ENCODE peak calls at places on chromosome 1, in six cellular contexts. H is mucosa of descending colon; L is D341Med; A is neural crest cell; X is activated naive CD4-positive, alpha-beta T cell; N is NCI-H2081 treated with DMSO at 0.1 percent for 48 hours. F is an unnamed sample.

GRCh38 chr1:204450461-204451257 is 39.0 kb upstream of the PPP1R15B start:
- DNase-seq in A (no peak), N (no peak), H (peak), X (no peak), L (no peak), F (no peak)

GRCh38 chr1:198254948-198255347 is 98.2 kb downstream of the NEK7 start:
- DNase-seq in L (no peak), N (no peak), X (no peak), A (no peak), H (no peak), F (no peak)

GRCh38 chr1:38088366-38088765 is 41.8 kb upstream of the POU3F1 start:
- DNase-seq in X (no peak), L (no peak), H (no peak), A (no peak), N (no peak), F (no peak)

GRCh38 chr1:108316545-108316944 is 72.7 kb upstream of the NBPF4 start:
- DNase-seq in X (no peak), H (no peak), L (no peak), A (no peak), N (no peak), F (peak)

GRCh38 chr1:193241132-193241827 is 54.9 kb upstream of the B3GALT2 start:
- DNase-seq in N (no peak), H (no peak), L (no peak), A (no peak), X (no peak), F (no peak)

GRCh38 chr1:92817986-92818764 is 13.7 kb upstream of the RPL5 start:
- DNase-seq in H (no peak), X (no peak), N (no peak), A (no peak), L (peak), F (no peak)

GRCh38 chr1:107570768-107571167 is 394.2 kb downstream of the VAV3 start:
- DNase-seq in A (no peak), H (no peak), L (no peak), X (no peak), N (no peak), F (no peak)

GRCh38 chr1:36142121-36142520 is 7.2 kb downstream of the TRAPPC3 start:
- DNase-seq in L (no peak), H (no peak), N (no peak), X (no peak), A (no peak), F (no peak)

GRCh38 chr1:94025383-94026340 is 95.3 kb downstream of the ABCA4 start:
- DNase-seq in A (peak), N (no peak), L (peak), X (no peak), H (no peak), F (peak)

GRCh38 chr1:236502972-236503639 is 20.7 kb upstream of the LGALS8 start:
- DNase-seq in A (peak), H (peak), X (no peak), L (no peak), N (no peak), F (peak)

GRCh38 chr1:231011360-231011759 is 28.7 kb downstream of the FAM89A start:
- DNase-seq in A (no peak), N (no peak), X (no peak), H (no peak), L (no peak), F (no peak)

GRCh38 chr1:167479331-167479979 is 38.9 kb downstream of the CD247 start:
- DNase-seq in N (no peak), A (no peak), H (no peak), X (no peak), L (no peak), F (no peak)

GRCh38 chr1:172172267-172172880 is 248.1 kb upstream of the C1orf105 start:
- DNase-seq in H (no peak), L (no peak), N (no peak), X (no peak), A (no peak), F (no peak)

GRCh38 chr1:161081519-161081918 is 7.8 kb downstream of the NECTIN4 start:
- DNase-seq in X (no peak), H (no peak), L (no peak), A (no peak), N (no peak), F (no peak)

GRCh38 chr1:25952851-25953401 is 44.9 kb downstream of the PAFAH2 start:
- DNase-seq in H (no peak), A (no peak), N (no peak), L (peak), X (no peak), F (no peak)

GRCh38 chr1:63713627-63714481 is 60.0 kb upstream of the ROR1 start:
- DNase-seq in N (no peak), X (no peak), H (no peak), L (no peak), A (no peak), F (no peak)

GRCh38 chr1:175715791-175716190 is 27.6 kb downstream of the TNR start:
- DNase-seq in N (no peak), H (no peak), A (no peak), X (no peak), L (no peak), F (no peak)

GRCh38 chr1:153356392-153357075 is 1.1 kb upstream of the S100A9 start:
- DNase-seq in X (no peak), A (no peak), L (no peak), N (no peak), H (no peak), F (peak)

GRCh38 chr1:207944571-207944970 is 33.6 kb upstream of the CD34 start:
- DNase-seq in A (no peak), N (no peak), L (no peak), X (no peak), H (no peak), F (no peak)

GRCh38 chr1:154557939-154558609 is 388 bp downstream of the UBE2Q1 start:
- DNase-seq in X (peak), H (peak), N (no peak), L (no peak), A (peak), F (peak)

GRCh38 chr1:24958766-24959622 is 28.9 kb upstream of the RUNX3 start:
- DNase-seq in H (no peak), L (no peak), A (no peak), N (no peak), X (no peak), F (no peak)

GRCh38 chr1:175176246-175176645 is 16.3 kb downstream of the KIAA0040 start:
- DNase-seq in H (no peak), N (no peak), L (no peak), X (no peak), A (no peak), F (no peak)

GRCh38 chr1:239997160-239997514 is 94.5 kb upstream of the FMN2 start:
- DNase-seq in H (no peak), N (no peak), L (no peak), X (no peak), A (no peak), F (no peak)

GRCh38 chr1:44985747-44986359 is 542 bp downstream of the EIF2B3 start:
- DNase-seq in A (no peak), H (no peak), N (no peak), X (no peak), L (no peak), F (no peak)

GRCh38 chr1:164794310-164794709 is 235.3 kb downstream of the PBX1 start:
- DNase-seq in H (no peak), L (no peak), A (no peak), N (no peak), X (no peak), F (no peak)

GRCh38 chr1:202283379-202283844 is 58.3 kb downstream of the UBE2T start:
- DNase-seq in A (no peak), X (no peak), L (no peak), N (no peak), H (no peak), F (no peak)

GRCh38 chr1:79264975-79265818 is 258.7 kb upstream of the ADGRL4 start:
- DNase-seq in X (no peak), N (no peak), L (no peak), A (no peak), H (no peak), F (no peak)

GRCh38 chr1:3922201-3922725 is 22.2 kb upstream of the C1orf174 start:
- DNase-seq in L (no peak), A (no peak), H (no peak), N (no peak), X (no peak), F (peak)

GRCh38 chr1:30474818-30475200 is 248.6 kb downstream of the MATN1 start:
- DNase-seq in X (no peak), L (no peak), A (no peak), N (no peak), H (no peak), F (no peak)

GRCh38 chr1:183477986-183478781 is 5.9 kb downstream of the SMG7 start:
- DNase-seq in H (no peak), X (no peak), A (no peak), L (no peak), N (no peak), F (no peak)

F was measured in T47D.